ENCODE peak calls at places on chromosomes 12 and 14, in six cellular contexts. X is neural progenitor cell; D is HT-29; P is central memory CD8-positive, alpha-beta T cell; B is activated CD4-positive, alpha-beta T cell treated with anti-CD3 and anti-CD28 coated beads for 1 hour; M is NCI-H748 treated with DMSO at 0.1 percent for 48 hours. T is an unnamed sample.

GRCh38 chr12:93784339-93785086 is 107.3 kb downstream of the CRADD start:
- DNase-seq in X (peak), D (peak), B (no peak), M (no peak), P (no peak), T (peak)

GRCh38 chr12:100199347-100200136 is 1.1 kb upstream of the ACTR6 start:
- DNase-seq in P (peak), D (peak), X (peak), M (peak), B (peak), T (peak)

GRCh38 chr14:85315290-85315689 is 214.7 kb upstream of the FLRT2 start:
- DNase-seq in M (no peak), X (peak), P (no peak), B (no peak), D (no peak), T (no peak)

GRCh38 chr12:106999444-106999843 is 12.5 kb upstream of the MTERF2 start:
- DNase-seq in X (no peak), M (no peak), B (no peak), P (no peak), D (no peak), T (no peak)

GRCh38 chr14:74502236-74503019 is 8.9 kb downstream of the ISCA2 start:
- DNase-seq in X (peak), B (no peak), P (no peak), D (peak), M (no peak), T (peak)

GRCh38 chr12:32179011-32179395 is 72.4 kb downstream of the BICD1 start:
- DNase-seq in X (no peak), M (no peak), B (no peak), P (no peak), D (no peak), T (no peak)

GRCh38 chr12:87689196-87689595 is 340.0 kb downstream of the C12orf50 start:
- DNase-seq in X (no peak), P (no peak), M (no peak), D (no peak), B (no peak), T (no peak)

GRCh38 chr14:22475381-22475780 is 113.6 kb downstream of the DAD1 start:
- DNase-seq in M (no peak), P (no peak), X (no peak), D (no peak), B (no peak), T (no peak)

GRCh38 chr12:57149309-57149900 is 2.0 kb upstream of the LRP1-AS start:
- DNase-seq in D (peak), P (no peak), M (no peak), B (no peak), X (no peak), T (peak)

GRCh38 chr12:82874935-82875334 is 188.2 kb downstream of the TMTC2 start:
- DNase-seq in P (no peak), D (no peak), X (no peak), B (no peak), M (no peak), T (peak)

GRCh38 chr14:50800032-50800431 is 30.9 kb downstream of the NIN start:
- DNase-seq in D (peak), P (no peak), B (no peak), M (no peak), X (no peak), T (no peak)

GRCh38 chr14:72747652-72748051 is 146.2 kb downstream of the DPF3 start:
- DNase-seq in X (no peak), M (no peak), D (no peak), P (no peak), B (no peak), T (no peak)

GRCh38 chr12:80815351-80815750 is 98.6 kb downstream of the MYF5 start:
- DNase-seq in M (no peak), P (no peak), D (no peak), B (no peak), X (no peak), T (no peak)

GRCh38 chr14:21039059-21039422 is 3.1 kb upstream of the RNASE7 start:
- DNase-seq in P (no peak), X (no peak), M (no peak), B (no peak), D (no peak), T (peak)

GRCh38 chr14:59333668-59334067 is 131.5 kb downstream of the GPR135 start:
- DNase-seq in M (no peak), D (no peak), X (no peak), P (no peak), B (no peak), T (peak)

GRCh38 chr14:49861581-49861922 is 9.0 kb upstream of the NEMF start:
- DNase-seq in B (peak), M (peak), X (peak), P (peak), D (peak), T (peak)

GRCh38 chr12:63078911-63079310 is 72.1 kb downstream of the AVPR1A start:
- DNase-seq in P (no peak), X (peak), M (no peak), B (no peak), D (no peak), T (no peak)

GRCh38 chr12:5442251-5443006 is 10.5 kb downstream of the NTF3 start:
- DNase-seq in X (peak), D (peak), B (no peak), M (peak), P (no peak), T (peak)

GRCh38 chr12:119989619-119990381 is 764 bp downstream of the BICDL1 start:
- DNase-seq in X (peak), P (peak), D (peak), M (no peak), B (peak), T (peak)

GRCh38 chr12:8154526-8154925 is 2.3 kb upstream of the ZNF705A start:
- DNase-seq in X (no peak), M (no peak), P (no peak), D (no peak), B (no peak), T (no peak)

GRCh38 chr12:128705140-128705539 is 118.6 kb downstream of the SLC15A4 start:
- DNase-seq in D (no peak), B (no peak), X (no peak), P (no peak), M (no peak), T (no peak)

GRCh38 chr12:48977290-48978281 is 536 bp upstream of the WNT1 start:
- DNase-seq in X (peak), B (peak), P (peak), D (peak), M (no peak), T (peak)

GRCh38 chr12:54759751-54760150 is 94.6 kb upstream of the MUCL1 start:
- DNase-seq in M (peak), P (no peak), X (peak), B (no peak), D (peak), T (peak)

GRCh38 chr12:115455268-115455681 is 771.3 kb upstream of the TBX3 start:
- DNase-seq in M (no peak), D (peak), P (no peak), X (no peak), B (no peak), T (no peak)

GRCh38 chr12:61629702-61630101 is 630.5 kb upstream of the USP15 start:
- DNase-seq in M (no peak), B (no peak), D (no peak), P (no peak), X (no peak), T (no peak)

GRCh38 chr12:17992002-17992656 is 97.9 kb downstream of the RERGL start:
- DNase-seq in X (peak), P (no peak), B (no peak), M (peak), D (peak), T (peak)

T was measured in DMS53.